ENCODE peak calls at places on chromosomes 4 and X, in six cellular contexts. C is neuronal stem cell, V is IMR-90, B is mesenchymal stem cell, P is H1, K is H9. M is an unnamed sample.
A peak's percentile ranks its signal among the peaks of the same experiment; 100 is the strongest.

GRCh38 chr4:147173797-147174196 is 228.1 kb upstream of the TTC29 start:
- DNase-seq in P (no peak), V (no peak), B (no peak), K (no peak), C (no peak), M (no peak)

GRCh38 chr4:141246683-141247429 is 26.2 kb downstream of the ZNF330 start:
- DNase-seq in V (peak; percentile 31), K (no peak), C (no peak), P (no peak), B (no peak), M (peak; percentile 36)

GRCh38 chr4:70722199-70722791 is 531 bp downstream of the RUFY3 start:
- DNase-seq in B (peak; percentile 33), K (no peak), P (no peak), C (no peak), V (peak; percentile 83), M (no peak)

GRCh38 chrX:56232221-56233082 is at the start of gene KLF8:
- DNase-seq in V (no peak), B (no peak), K (peak; percentile 77), P (no peak), C (no peak), M (peak; percentile 65)

GRCh38 chrX:139563251-139563650 is 32.7 kb downstream of the F9 start:
- DNase-seq in P (no peak), K (no peak), V (no peak), C (no peak), B (no peak), M (no peak)

GRCh38 chr4:184280591-184281071 is 63.0 kb upstream of the ENPP6 start:
- DNase-seq in V (no peak), C (no peak), P (no peak), K (peak; percentile 8), B (no peak), M (no peak)

GRCh38 chrX:156004256-156004655 is 6.8 kb downstream of the IL9R start:
- DNase-seq in K (no peak), V (no peak), P (no peak), C (no peak), B (no peak), M (no peak)

GRCh38 chrX:46567388-46567787 is 6.2 kb upstream of the CHST7 start:
- DNase-seq in P (no peak), V (no peak), C (no peak), K (no peak), B (no peak), M (no peak)

GRCh38 chrX:13826770-13827169 is 9.9 kb upstream of the GPM6B start:
- DNase-seq in C (no peak), K (no peak), P (no peak), B (no peak), V (no peak), M (no peak)

GRCh38 chrX:122441451-122441850 is 742.6 kb upstream of the GRIA3 start:
- DNase-seq in C (no peak), V (no peak), P (no peak), B (no peak), K (no peak), M (no peak)

GRCh38 chr4:111960241-111960667 is 185.0 kb upstream of the FAM241A start:
- DNase-seq in K (no peak), B (peak; percentile 62), P (no peak), C (no peak), V (no peak), M (peak; percentile 62)

GRCh38 chr4:186485621-186486062 is 69.7 kb downstream of the MTNR1A start:
- DNase-seq in C (peak; percentile 45), B (peak; percentile 24), K (no peak), P (no peak), V (peak; percentile 19), M (no peak)

GRCh38 chrX:67614006-67614405 is 70.2 kb downstream of the AR start:
- DNase-seq in K (no peak), C (no peak), B (no peak), P (no peak), V (no peak), M (no peak)

GRCh38 chrX:46582325-46582724 is 8.8 kb downstream of the CHST7 start:
- DNase-seq in K (no peak), P (no peak), C (no peak), B (peak; percentile 10), V (peak; percentile 41), M (no peak)

GRCh38 chr4:25106363-25107151 is 53.7 kb downstream of the SEPSECS start:
- DNase-seq in P (no peak), B (no peak), C (no peak), K (peak; percentile 9), V (no peak), M (no peak)

GRCh38 chr4:74205046-74205445 is 47.1 kb downstream of the MTHFD2L start:
- DNase-seq in P (no peak), V (no peak), B (no peak), C (no peak), K (no peak), M (no peak)

GRCh38 chr4:109821186-109821585 is 5.6 kb downstream of the GAR1 start:
- DNase-seq in V (no peak), K (no peak), P (no peak), C (no peak), B (no peak), M (no peak)

GRCh38 chr4:77073981-77074865 is 1.6 kb downstream of the CCNI start:
- DNase-seq in K (no peak), P (no peak), V (no peak), C (no peak), B (no peak), M (no peak)

GRCh38 chrX:85326234-85327059 is 53.0 kb downstream of the POF1B start:
- DNase-seq in K (peak; percentile 14), B (no peak), P (no peak), C (no peak), V (no peak), M (no peak)

GRCh38 chrX:103431316-103431715 is 55.0 kb downstream of the BEX3 start:
- DNase-seq in K (no peak), C (no peak), P (no peak), B (peak; percentile 61), V (peak; percentile 61), M (no peak)

GRCh38 chrX:65488496-65488895 is 46.1 kb downstream of the LAS1L start:
- DNase-seq in K (no peak), P (no peak), C (no peak), V (peak; percentile 17), B (peak; percentile 35), M (peak; percentile 88)

GRCh38 chrX:40778861-40779575 is 43.7 kb upstream of the MED14 start:
- DNase-seq in P (no peak), K (no peak), C (no peak), V (peak; percentile 72), B (peak; percentile 12), M (no peak)

GRCh38 chr4:5881340-5881739 is 11.5 kb downstream of the CRMP1 start:
- DNase-seq in B (no peak), C (no peak), V (peak; percentile 6), P (no peak), K (no peak), M (no peak)
- H3K79me1 ChIP-seq in B (no peaks in the 10 kb centered on the region), C (peaks cover 13% of the 10 kb centered on the region), V (no peaks in the 10 kb centered on the region), P (peaks cover 42% of the 10 kb centered on the region), K (peaks cover 31% of the 10 kb centered on the region), M (no peaks in the 10 kb centered on the region)

GRCh38 chrX:120823554-120823953 is 52.1 kb downstream of the CT47B1 start:
- DNase-seq in P (no peak), C (no peak), K (no peak), V (no peak), B (no peak), M (no peak)
- H3K14ac ChIP-seq in P (no peak overlapping the region), C (no peak overlapping the region), K (no peak overlapping the region), V (no peak overlapping the region), B (no peak overlapping the region), M (no peak overlapping the region)

GRCh38 chr4:88318751-88319350 is 34.5 kb upstream of the PPM1K start:
- DNase-seq in P (no peak), V (no peak), B (no peak), C (no peak), K (no peak), M (peak; percentile 17)
- H2BK5ac ChIP-seq in P (no peak overlapping the region), V (no peak overlapping the region), B (no peak overlapping the region), C (no peak overlapping the region), K (no peak overlapping the region), M (no peak overlapping the region)

GRCh38 chr4:86338989-86339388 is 20.9 kb downstream of the MAPK10 start:
- DNase-seq in C (no peak), B (peak; percentile 93), V (peak; percentile 95), K (no peak), P (peak; percentile 2), M (peak; percentile 47)

GRCh38 chr4:86338521-86338920 is 21.3 kb downstream of the MAPK10 start:
- DNase-seq in V (no peak), P (no peak), C (no peak), K (no peak), B (no peak), M (no peak)

GRCh38 chr4:86346320-86346719 is 13.5 kb downstream of the MAPK10 start:
- DNase-seq in V (no peak), C (no peak), P (no peak), K (no peak), B (no peak), M (no peak)

GRCh38 chr4:86344127-86344526 is 15.7 kb downstream of the MAPK10 start:
- DNase-seq in P (no peak), C (no peak), B (no peak), V (no peak), K (no peak), M (no peak)
- H3K79me1 ChIP-seq in P (no peaks in the 10 kb centered on the region), C (no peaks in the 10 kb centered on the region), B (no peaks in the 10 kb centered on the region), V (no peaks in the 10 kb centered on the region), K (no peaks in the 10 kb centered on the region), M (no peaks in the 10 kb centered on the region)

DNA sequence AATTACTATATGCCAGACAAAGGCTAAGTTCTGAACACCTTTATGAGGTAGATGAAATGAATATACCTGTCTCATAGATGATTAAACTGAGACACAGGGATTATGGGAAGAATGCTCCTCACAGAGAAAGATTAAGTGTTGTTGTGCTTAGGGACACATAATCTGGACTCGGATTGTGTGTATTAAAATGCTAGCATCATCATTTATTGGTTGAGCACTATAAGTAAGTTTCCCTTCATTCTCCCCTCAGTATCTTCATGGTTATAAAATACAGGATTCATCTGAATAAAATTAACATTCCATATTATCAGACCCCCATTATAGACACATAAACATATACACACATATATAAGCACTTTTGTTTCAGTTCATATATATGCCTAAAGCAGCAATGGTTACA is 463.5 kb downstream of the PPP4R3C start:
- DNase-seq in C (no peak), B (no peak), K (no peak), V (no peak), P (no peak), M (no peak)
- H3K14ac ChIP-seq in C (no peak overlapping the region), B (no peak overlapping the region), K (no peak overlapping the region), V (no peak overlapping the region), P (no peak overlapping the region), M (no peak overlapping the region)

M was measured in trophoblast cell.